ENCODE peak calls at places on chromosomes 5 and 9, in six cellular contexts. L is HepG2, J is GM12878, Z is HL-60, X is H1, Y is K562. H is an unnamed sample.

GRCh38 chr5:180253036-180253824 is 38.7 kb downstream of the MAPK9 start:
- DNase-seq in L (no peak), J (no peak), Z (no peak), X (no peak), Y (no peak), H (no peak)

GRCh38 chr9:93193373-93193725 is 9.4 kb downstream of the WNK2 start:
- DNase-seq in L (no peak), J (no peak), Z (no peak), X (no peak), Y (no peak), H (no peak)

GRCh38 chr5:107868994-107869393 is 198.3 kb upstream of the EFNA5 start:
- DNase-seq in L (no peak), J (no peak), Z (no peak), X (no peak), Y (no peak), H (no peak)

GRCh38 chr9:115456515-115456914 is 338.6 kb upstream of the TNC start:
- DNase-seq in L (no peak), J (no peak), Z (no peak), X (no peak), Y (no peak), H (no peak)

GRCh38 chr9:134243778-134244467 is 79.6 kb upstream of the RNU6ATAC start:
- DNase-seq in L (no peak), J (peak), Z (peak), X (no peak), Y (no peak), H (no peak)

GRCh38 chr9:72442212-72442607 is 77.2 kb upstream of the ZFAND5 start:
- DNase-seq in L (peak), J (no peak), Z (no peak), X (no peak), Y (no peak), H (no peak)

GRCh38 chr5:115317750-115318149 is 21.3 kb upstream of the CCDC112 start:
- DNase-seq in L (no peak), J (no peak), Z (no peak), X (no peak), Y (no peak), H (no peak)

GRCh38 chr9:81686614-81687520 is 2.5 kb downstream of the TLE1 start:
- DNase-seq in L (peak), J (no peak), Z (no peak), X (peak), Y (no peak), H (peak)

GRCh38 chr9:93812410-93812668 is 142.8 kb downstream of the BARX1 start:
- DNase-seq in L (no peak), J (no peak), Z (no peak), X (no peak), Y (no peak), H (peak)

GRCh38 chr5:59579101-59579885 is 314.2 kb downstream of the PDE4D start:
- DNase-seq in L (peak), J (no peak), Z (no peak), X (no peak), Y (no peak), H (no peak)

GRCh38 chr9:81526587-81526986 is 162.8 kb downstream of the TLE1 start:
- DNase-seq in L (no peak), J (no peak), Z (no peak), X (no peak), Y (no peak), H (no peak)

GRCh38 chr5:87393331-87393730 is 19.4 kb downstream of the CCNH start:
- DNase-seq in L (no peak), J (no peak), Z (no peak), X (no peak), Y (no peak), H (no peak)

GRCh38 chr5:40441733-40442132 is 238.0 kb upstream of the PTGER4 start:
- DNase-seq in L (peak), J (no peak), Z (no peak), X (no peak), Y (no peak), H (no peak)

GRCh38 chr5:35183243-35183955 is 46.9 kb downstream of the PRLR start:
- DNase-seq in L (peak), J (peak), Z (no peak), X (peak), Y (peak), H (peak)

GRCh38 chr9:83106272-83106671 is 43.3 kb upstream of the RASEF start:
- DNase-seq in L (no peak), J (no peak), Z (no peak), X (no peak), Y (no peak), H (no peak)

GRCh38 chr5:71778678-71779276 is 59.7 kb downstream of the CARTPT start:
- DNase-seq in L (peak), J (no peak), Z (peak), X (no peak), Y (no peak), H (peak)

GRCh38 chr5:110839004-110839403 is 100.2 kb downstream of the SLC25A46 start:
- DNase-seq in L (no peak), J (no peak), Z (no peak), X (no peak), Y (no peak), H (no peak)

GRCh38 chr5:20678814-20679298 is 690.9 kb upstream of the CDH18 start:
- DNase-seq in L (no peak), J (no peak), Z (no peak), X (no peak), Y (peak), H (no peak)

GRCh38 chr5:175677571-175677970 is 19.7 kb downstream of the HRH2 start:
- DNase-seq in L (no peak), J (no peak), Z (no peak), X (no peak), Y (no peak), H (no peak)

GRCh38 chr5:1101991-1102713 is 9.7 kb downstream of the SLC12A7 start:
- DNase-seq in L (no peak), J (no peak), Z (no peak), X (no peak), Y (peak), H (no peak)

GRCh38 chr5:140109050-140109817 is 4.7 kb upstream of the PURA start:
- DNase-seq in L (no peak), J (no peak), Z (no peak), X (no peak), Y (peak), H (no peak)

GRCh38 chr5:159049844-159050318 is 49.8 kb downstream of the EBF1 start:
- DNase-seq in L (no peak), J (no peak), Z (no peak), X (no peak), Y (no peak), H (peak)

GRCh38 chr9:13266172-13266571 is 13.3 kb downstream of the MPDZ start:
- DNase-seq in L (no peak), J (no peak), Z (no peak), X (no peak), Y (no peak), H (no peak)

GRCh38 chr9:131096490-131097258 is at the start of gene AIF1L:
- DNase-seq in L (no peak), J (no peak), Z (no peak), X (peak), Y (peak), H (peak)

GRCh38 chr9:94056442-94056974 is 27.8 kb upstream of the PTPDC1 start:
- DNase-seq in L (no peak), J (no peak), Z (no peak), X (no peak), Y (no peak), H (no peak)

GRCh38 chr5:149603210-149603609 is 21.9 kb downstream of the ARHGEF37 start:
- DNase-seq in L (no peak), J (no peak), Z (no peak), X (no peak), Y (peak), H (no peak)

GRCh38 chr5:109823597-109823996 is 133.9 kb downstream of the MAN2A1 start:
- DNase-seq in L (no peak), J (no peak), Z (no peak), X (no peak), Y (no peak), H (no peak)

GRCh38 chr5:80054682-80055081 is 19.5 kb downstream of the THBS4 start:
- DNase-seq in L (no peak), J (no peak), Z (no peak), X (no peak), Y (no peak), H (no peak)

GRCh38 chr5:496028-496427 is 28.2 kb downstream of the SLC9A3 start:
- DNase-seq in L (no peak), J (no peak), Z (no peak), X (no peak), Y (no peak), H (no peak)

GRCh38 chr9:134670042-134670525 is 28.5 kb downstream of the COL5A1 start:
- DNase-seq in L (no peak), J (no peak), Z (no peak), X (no peak), Y (no peak), H (no peak)

GRCh38 chr9:126376311-126376902 is 49.8 kb downstream of the MVB12B start:
- DNase-seq in L (peak), J (no peak), Z (no peak), X (no peak), Y (no peak), H (no peak)

GRCh38 chr5:173665326-173665725 is 48.9 kb upstream of the BOD1 start:
- DNase-seq in L (no peak), J (no peak), Z (no peak), X (no peak), Y (no peak), H (no peak)

GRCh38 chr5:15693036-15693728 is 193.2 kb downstream of the FBXL7 start:
- DNase-seq in L (no peak), J (no peak), Z (no peak), X (no peak), Y (no peak), H (no peak)

GRCh38 chr9:126664893-126665695 is 51.4 kb downstream of the LMX1B start:
- DNase-seq in L (no peak), J (no peak), Z (no peak), X (peak), Y (no peak), H (peak)

GRCh38 chr5:168085321-168086040 is 206.0 kb upstream of the WWC1 start:
- DNase-seq in L (no peak), J (no peak), Z (no peak), X (no peak), Y (no peak), H (peak)

GRCh38 chr5:38783011-38783551 is 62.7 kb upstream of the OSMR start:
- DNase-seq in L (peak), J (no peak), Z (no peak), X (no peak), Y (no peak), H (no peak)

GRCh38 chr5:93163010-93163663 is 417.9 kb downstream of the NR2F1-AS1 start:
- DNase-seq in L (no peak), J (no peak), Z (no peak), X (no peak), Y (no peak), H (no peak)

GRCh38 chr9:15239816-15240215 is 67.2 kb downstream of the TTC39B start:
- DNase-seq in L (no peak), J (no peak), Z (no peak), X (no peak), Y (no peak), H (no peak)

GRCh38 chr5:5309645-5310044 is 112.8 kb upstream of the ICE1 start:
- DNase-seq in L (no peak), J (no peak), Z (no peak), X (no peak), Y (no peak), H (no peak)

GRCh38 chr9:35962126-35962906 is 4.4 kb upstream of the OR2S2 start:
- DNase-seq in L (no peak), J (no peak), Z (no peak), X (peak), Y (no peak), H (peak)

DNA sequence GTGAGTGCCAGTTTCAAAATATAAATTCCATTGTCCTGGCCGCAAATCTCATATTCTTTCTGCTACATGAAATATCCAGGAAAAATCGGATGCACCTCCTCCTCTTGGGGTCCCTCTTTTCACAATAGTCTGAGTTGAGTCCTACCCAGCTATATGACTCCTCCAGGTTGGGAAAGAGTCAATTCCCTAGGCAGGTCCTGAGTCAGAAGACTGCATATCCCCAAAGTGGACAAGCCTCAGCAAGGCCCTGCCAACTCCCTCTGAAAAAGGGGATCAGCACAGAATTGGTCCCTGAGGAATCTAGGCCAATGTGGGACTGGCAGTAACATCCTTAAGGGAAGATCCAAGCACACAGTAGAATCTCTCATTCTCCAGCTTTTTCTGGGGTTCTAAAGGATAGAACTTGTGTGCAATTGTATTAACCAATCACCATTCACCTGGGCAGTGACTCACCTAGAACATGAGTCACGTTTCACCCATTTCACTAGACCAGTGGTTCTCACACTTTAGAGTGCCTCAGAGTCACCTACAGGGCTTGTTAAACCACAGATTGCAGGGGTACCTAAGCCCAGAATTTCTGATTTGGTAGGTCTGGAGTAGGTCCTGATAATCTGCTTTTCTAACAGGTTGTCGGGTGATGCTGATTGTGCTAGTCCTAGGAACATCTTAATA is 44.7 kb upstream of the TMEM215 start:
- DNase-seq in L (no peak), J (no peak), Z (no peak), X (no peak), Y (no peak), H (no peak)
- H3K27ac ChIP-seq in L (no peak), J (no peak), Z (no peak), X (no peak), Y (no peak), H (no peak)

GRCh38 chr5:54317511-54318260 is 7.3 kb upstream of the ARL15 start:
- DNase-seq in L (no peak), J (no peak), Z (no peak), X (no peak), Y (no peak), H (no peak)
- TF ChIP-seq GABPA in L (no peak), J (no peak), Z (no peak), X (no peak), Y (no peak), H (no peak)

GRCh38 chr9:212265-212664 is 2.4 kb upstream of the DOCK8 start:
- DNase-seq in L (no peak), J (no peak), Z (no peak), X (no peak), Y (no peak), H (no peak)

GRCh38 chr9:211557-211956 is 3.1 kb upstream of the DOCK8 start:
- DNase-seq in L (no peak), J (no peak), Z (no peak), X (no peak), Y (no peak), H (no peak)

GRCh38 chr9:211036-211435 is 3.6 kb upstream of the DOCK8 start:
- DNase-seq in L (no peak), J (no peak), Z (no peak), X (no peak), Y (no peak), H (no peak)

GRCh38 chr9:215631-216155 is 1.0 kb downstream of the DOCK8 start:
- DNase-seq in L (no peak), J (no peak), Z (no peak), X (no peak), Y (no peak), H (no peak)

GRCh38 chr9:214488-215448 is at the start of gene DOCK8:
- DNase-seq in L (peak), J (no peak), Z (peak), X (peak), Y (peak), H (peak)
- H3K27ac ChIP-seq in L (no peak), J (peak), Z (peak), X (no peak), Y (peak), H (no peak)

DNA sequence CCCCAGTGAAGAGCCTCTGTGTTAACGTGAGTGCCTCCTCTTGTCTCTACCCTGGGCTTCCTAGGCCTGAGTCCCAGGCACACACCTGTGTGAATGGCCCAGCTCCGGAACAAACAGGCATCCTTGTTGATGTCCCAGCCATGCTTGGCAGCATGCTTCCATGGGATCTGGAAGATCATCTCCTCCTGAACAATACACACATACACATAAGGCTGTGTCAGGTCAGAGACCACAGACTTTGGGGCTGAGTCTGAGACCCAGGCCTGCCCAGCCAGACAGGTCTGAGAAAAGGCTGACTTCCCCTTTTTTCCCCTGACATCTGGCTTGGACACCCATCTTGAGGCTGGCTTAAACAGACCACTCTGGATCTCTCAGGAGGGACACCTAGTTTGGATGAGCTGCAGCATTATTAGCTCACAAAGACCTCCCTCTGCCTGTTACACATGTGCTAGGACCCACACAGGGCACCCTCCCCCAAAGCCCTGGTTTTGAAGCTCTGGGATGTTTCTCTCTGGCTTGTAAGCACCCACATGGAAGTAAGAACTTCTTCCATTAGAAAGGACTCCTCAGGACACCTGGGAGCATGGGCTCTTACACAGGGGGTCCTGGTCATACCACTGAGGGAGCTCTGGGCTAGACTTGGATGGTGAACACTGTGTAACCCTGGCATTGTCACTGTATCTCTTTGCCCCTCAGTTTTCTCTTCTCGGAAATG is 2.6 kb downstream of the IRF1 start:
- DNase-seq in L (no peak), J (no peak), Z (no peak), X (no peak), Y (no peak), H (no peak)
- TF ChIP-seq GABPA in L (no peak), J (no peak), Z (no peak), X (no peak), Y (no peak), H (no peak)